ENCODE peak calls at places on chromosomes 3 and 15, in five cellular contexts. One of them, this sample, is unnamed.

GRCh38 chr3:43787330-43787729 is 96.6 kb downstream of the ABHD5 start:
- DNase-seq in stimulated activated CD4-positive, alpha-beta T cell treated with anti-CD3 and anti-CD28 coated beads, Interleukin-1b, Interleukin-23, amount 100 ng/mL, for 4 hours: no peak
- DNase-seq in NCI-H1092: no peak
- DNase-seq in GM20000: no peak
- DNase-seq in cerebellum: no peak
- DNase-seq in this sample: no peak

GRCh38 chr3:52218454-52218853 is 7.0 kb downstream of the TLR9 start:
- DNase-seq in stimulated activated CD4-positive, alpha-beta T cell treated with anti-CD3 and anti-CD28 coated beads, Interleukin-1b, Interleukin-23, amount 100 ng/mL, for 4 hours: no peak
- DNase-seq in NCI-H1092: no peak
- DNase-seq in GM20000: no peak
- DNase-seq in cerebellum: peak
- DNase-seq in this sample: no peak

GRCh38 chr3:122728186-122728585 is 47.5 kb downstream of the PARP14 start:
- DNase-seq in stimulated activated CD4-positive, alpha-beta T cell treated with anti-CD3 and anti-CD28 coated beads, Interleukin-1b, Interleukin-23, amount 100 ng/mL, for 4 hours: no peak
- DNase-seq in NCI-H1092: no peak
- DNase-seq in GM20000: no peak
- DNase-seq in cerebellum: no peak
- DNase-seq in this sample: no peak

GRCh38 chr15:58490405-58491150 is 58.8 kb downstream of the LIPC start:
- DNase-seq in stimulated activated CD4-positive, alpha-beta T cell treated with anti-CD3 and anti-CD28 coated beads, Interleukin-1b, Interleukin-23, amount 100 ng/mL, for 4 hours: no peak
- DNase-seq in NCI-H1092: no peak
- DNase-seq in GM20000: no peak
- DNase-seq in cerebellum: peak
- DNase-seq in this sample: peak

GRCh38 chr15:89885611-89886010 is 8.2 kb downstream of the AP3S2 start:
- DNase-seq in stimulated activated CD4-positive, alpha-beta T cell treated with anti-CD3 and anti-CD28 coated beads, Interleukin-1b, Interleukin-23, amount 100 ng/mL, for 4 hours: no peak
- DNase-seq in NCI-H1092: no peak
- DNase-seq in GM20000: no peak
- DNase-seq in cerebellum: no peak
- DNase-seq in this sample: no peak

GRCh38 chr3:42099020-42099765 is 8.0 kb downstream of the TRAK1 start:
- DNase-seq in stimulated activated CD4-positive, alpha-beta T cell treated with anti-CD3 and anti-CD28 coated beads, Interleukin-1b, Interleukin-23, amount 100 ng/mL, for 4 hours: no peak
- DNase-seq in NCI-H1092: no peak
- DNase-seq in GM20000: no peak
- DNase-seq in cerebellum: peak
- DNase-seq in this sample: no peak

GRCh38 chr15:58608711-58609110 is 140.8 kb downstream of the ADAM10 start:
- DNase-seq in stimulated activated CD4-positive, alpha-beta T cell treated with anti-CD3 and anti-CD28 coated beads, Interleukin-1b, Interleukin-23, amount 100 ng/mL, for 4 hours: no peak
- DNase-seq in NCI-H1092: no peak
- DNase-seq in GM20000: no peak
- DNase-seq in cerebellum: no peak
- DNase-seq in this sample: no peak

GRCh38 chr3:72829701-72830100 is 18.5 kb downstream of the SHQ1 start:
- DNase-seq in stimulated activated CD4-positive, alpha-beta T cell treated with anti-CD3 and anti-CD28 coated beads, Interleukin-1b, Interleukin-23, amount 100 ng/mL, for 4 hours: no peak
- DNase-seq in NCI-H1092: no peak
- DNase-seq in GM20000: no peak
- DNase-seq in cerebellum: no peak
- DNase-seq in this sample: no peak

GRCh38 chr15:22866066-22866465 is 27.6 kb downstream of the NIPA2 start:
- DNase-seq in stimulated activated CD4-positive, alpha-beta T cell treated with anti-CD3 and anti-CD28 coated beads, Interleukin-1b, Interleukin-23, amount 100 ng/mL, for 4 hours: no peak
- DNase-seq in NCI-H1092: no peak
- DNase-seq in GM20000: no peak
- DNase-seq in cerebellum: no peak
- DNase-seq in this sample: peak

GRCh38 chr3:90041995-90042394 is 934.6 kb downstream of the EPHA3 start:
- DNase-seq in stimulated activated CD4-positive, alpha-beta T cell treated with anti-CD3 and anti-CD28 coated beads, Interleukin-1b, Interleukin-23, amount 100 ng/mL, for 4 hours: no peak
- DNase-seq in NCI-H1092: no peak
- DNase-seq in GM20000: no peak
- DNase-seq in cerebellum: no peak
- DNase-seq in this sample: no peak

GRCh38 chr15:45254405-45255293 is 2.6 kb downstream of the SLC28A2 start:
- DNase-seq in stimulated activated CD4-positive, alpha-beta T cell treated with anti-CD3 and anti-CD28 coated beads, Interleukin-1b, Interleukin-23, amount 100 ng/mL, for 4 hours: no peak
- DNase-seq in NCI-H1092: no peak
- DNase-seq in GM20000: no peak
- DNase-seq in cerebellum: no peak
- DNase-seq in this sample: no peak

GRCh38 chr15:62568004-62568403 is 402.9 kb upstream of the C2CD4B start:
- DNase-seq in stimulated activated CD4-positive, alpha-beta T cell treated with anti-CD3 and anti-CD28 coated beads, Interleukin-1b, Interleukin-23, amount 100 ng/mL, for 4 hours: no peak
- DNase-seq in NCI-H1092: no peak
- DNase-seq in GM20000: no peak
- DNase-seq in cerebellum: no peak
- DNase-seq in this sample: no peak

GRCh38 chr15:39347453-39347852 is 233.4 kb upstream of the THBS1 start:
- DNase-seq in stimulated activated CD4-positive, alpha-beta T cell treated with anti-CD3 and anti-CD28 coated beads, Interleukin-1b, Interleukin-23, amount 100 ng/mL, for 4 hours: no peak
- DNase-seq in NCI-H1092: no peak
- DNase-seq in GM20000: no peak
- DNase-seq in cerebellum: no peak
- DNase-seq in this sample: no peak

GRCh38 chr15:74580538-74581350 is 34.9 kb upstream of the CLK3 start:
- DNase-seq in stimulated activated CD4-positive, alpha-beta T cell treated with anti-CD3 and anti-CD28 coated beads, Interleukin-1b, Interleukin-23, amount 100 ng/mL, for 4 hours: no peak
- DNase-seq in NCI-H1092: no peak
- DNase-seq in GM20000: no peak
- DNase-seq in cerebellum: no peak
- DNase-seq in this sample: no peak

GRCh38 chr3:153628591-153628990 is 466.6 kb downstream of the RAP2B start:
- DNase-seq in stimulated activated CD4-positive, alpha-beta T cell treated with anti-CD3 and anti-CD28 coated beads, Interleukin-1b, Interleukin-23, amount 100 ng/mL, for 4 hours: no peak
- DNase-seq in NCI-H1092: no peak
- DNase-seq in GM20000: peak
- DNase-seq in cerebellum: no peak
- DNase-seq in this sample: no peak

GRCh38 chr15:62533687-62534086 is 368.6 kb upstream of the C2CD4B start:
- DNase-seq in stimulated activated CD4-positive, alpha-beta T cell treated with anti-CD3 and anti-CD28 coated beads, Interleukin-1b, Interleukin-23, amount 100 ng/mL, for 4 hours: no peak
- DNase-seq in NCI-H1092: no peak
- DNase-seq in GM20000: no peak
- DNase-seq in cerebellum: peak
- DNase-seq in this sample: no peak

GRCh38 chr15:100807028-100807427 is 72.6 kb upstream of the ALDH1A3 start:
- DNase-seq in stimulated activated CD4-positive, alpha-beta T cell treated with anti-CD3 and anti-CD28 coated beads, Interleukin-1b, Interleukin-23, amount 100 ng/mL, for 4 hours: no peak
- DNase-seq in NCI-H1092: no peak
- DNase-seq in GM20000: no peak
- DNase-seq in cerebellum: no peak
- DNase-seq in this sample: no peak

GRCh38 chr15:35548435-35548834 is 2.5 kb upstream of the DPH6 start:
- DNase-seq in stimulated activated CD4-positive, alpha-beta T cell treated with anti-CD3 and anti-CD28 coated beads, Interleukin-1b, Interleukin-23, amount 100 ng/mL, for 4 hours: no peak
- DNase-seq in NCI-H1092: no peak
- DNase-seq in GM20000: no peak
- DNase-seq in cerebellum: no peak
- DNase-seq in this sample: no peak

GRCh38 chr3:129592362-129593150 is 13.9 kb downstream of the PLXND1 start:
- DNase-seq in stimulated activated CD4-positive, alpha-beta T cell treated with anti-CD3 and anti-CD28 coated beads, Interleukin-1b, Interleukin-23, amount 100 ng/mL, for 4 hours: no peak
- DNase-seq in NCI-H1092: no peak
- DNase-seq in GM20000: no peak
- DNase-seq in cerebellum: no peak
- DNase-seq in this sample: peak

GRCh38 chr15:64865998-64866520 is 24.3 kb downstream of the PLEKHO2 start:
- DNase-seq in stimulated activated CD4-positive, alpha-beta T cell treated with anti-CD3 and anti-CD28 coated beads, Interleukin-1b, Interleukin-23, amount 100 ng/mL, for 4 hours: no peak
- DNase-seq in NCI-H1092: no peak
- DNase-seq in GM20000: no peak
- DNase-seq in cerebellum: no peak
- DNase-seq in this sample: peak

This sample was measured in kidney.